ENCODE peak calls at places on chromosomes 13 and 19, in nine cellular contexts. E is mammary epithelial cell, L is transverse colon, M is adrenal gland, N is psoas muscle, J is left ventricle myocardium inferior, G is left lung, T is osteoblast, C is aorta. S is an unnamed sample. For H3K36me3, the result is how much of the 10 kb centered on the place peaks cover.

GRCh38 chr13:80382576-80382975 is 41.6 kb upstream of the SPRY2 start:
- DNase-seq in J (no peak), N (no peak), T (no peak), M (no peak), E (no peak), L (no peak), C (no peak), G (no peak), S (no peak)

GRCh38 chr19:2337329-2337707 is 8.8 kb downstream of the SPPL2B start:
- DNase-seq in E (no peak), M (peak), J (no peak), T (peak), G (peak), L (no peak), N (peak), C (no peak), S (no peak)

GRCh38 chr19:13838071-13838942 is 38.6 kb upstream of the NANOS3 start:
- DNase-seq in L (no peak), M (no peak), E (no peak), C (peak), N (no peak), T (peak), G (no peak), J (no peak), S (no peak)

GRCh38 chr13:112062619-112063308 is 4.2 kb upstream of the SOX1 start:
- DNase-seq in C (no peak), L (no peak), J (no peak), N (no peak), G (no peak), T (peak), E (no peak), M (no peak), S (no peak)

GRCh38 chr19:29667941-29668340 is 2.7 kb downstream of the PLEKHF1 start:
- DNase-seq in C (no peak), J (no peak), M (no peak), L (peak), N (no peak), G (no peak), E (no peak), T (no peak), S (no peak)

GRCh38 chr19:6740589-6741348 is 1.3 kb downstream of the TRIP10 start:
- DNase-seq in J (peak), L (peak), G (peak), N (peak), C (peak), E (peak), M (peak), T (peak), S (peak)

GRCh38 chr13:99282264-99283231 is 24.4 kb upstream of the GPR18 start:
- DNase-seq in G (no peak), T (peak), N (no peak), M (no peak), E (no peak), C (no peak), L (no peak), J (no peak), S (no peak)

GRCh38 chr19:4985551-4985991 is 16.7 kb downstream of the KDM4B start:
- DNase-seq in J (no peak), T (peak), G (no peak), C (peak), E (no peak), N (no peak), L (no peak), M (no peak), S (no peak)

GRCh38 chr19:5651361-5651760 is 28.5 kb downstream of the SAFB start:
- DNase-seq in L (no peak), C (no peak), N (no peak), T (no peak), E (no peak), M (peak), G (no peak), J (no peak), S (peak)

GRCh38 chr19:44303305-44303704 is 1.5 kb downstream of the ZNF235 start:
- DNase-seq in G (no peak), L (no peak), C (no peak), N (no peak), T (peak), J (no peak), E (no peak), M (no peak), S (no peak)

GRCh38 chr13:85638265-85638664 is 161.0 kb downstream of the SLITRK6 start:
- DNase-seq in J (no peak), T (no peak), G (peak), E (no peak), L (no peak), N (no peak), C (no peak), M (no peak), S (no peak)

GRCh38 chr19:49954092-49954825 is 6.7 kb downstream of the SIGLEC11 start:
- DNase-seq in N (no peak), M (peak), E (no peak), T (no peak), L (no peak), J (no peak), G (peak), C (peak), S (peak)

GRCh38 chr13:79450110-79450509 is 30.8 kb upstream of the NDFIP2 start:
- DNase-seq in T (no peak), L (no peak), J (no peak), C (no peak), E (no peak), N (no peak), M (no peak), G (no peak), S (no peak)

GRCh38 chr19:10104665-10105221 is 1.4 kb upstream of the PPAN start:
- DNase-seq in E (no peak), C (no peak), T (peak), L (peak), M (no peak), N (no peak), G (peak), J (no peak), S (no peak)

GRCh38 chr13:110193491-110193890 is 113.5 kb downstream of the COL4A1 start:
- DNase-seq in N (no peak), J (no peak), C (no peak), G (no peak), L (no peak), M (no peak), T (no peak), E (no peak), S (no peak)

GRCh38 chr19:29245221-29245620 is 32.3 kb upstream of the UQCRFS1 start:
- DNase-seq in J (no peak), N (no peak), C (no peak), T (no peak), M (peak), E (no peak), G (no peak), L (no peak), S (no peak)

GRCh38 chr19:28874742-28875141 is 338.2 kb downstream of the UQCRFS1 start:
- DNase-seq in L (no peak), G (no peak), T (no peak), M (no peak), E (no peak), C (no peak), J (no peak), N (no peak), S (no peak)

GRCh38 chr13:54705738-54706137 is 1677.1 kb downstream of the OLFM4 start:
- DNase-seq in T (no peak), G (no peak), C (no peak), N (no peak), L (no peak), M (no peak), E (no peak), J (no peak), S (no peak)

GRCh38 chr13:96573563-96573962 is 420.7 kb downstream of the OXGR1 start:
- DNase-seq in L (no peak), G (no peak), T (no peak), M (no peak), J (no peak), N (no peak), C (no peak), E (no peak), S (no peak)

GRCh38 chr19:827710-828321 is at the start of gene AZU1:
- DNase-seq in G (peak), J (no peak), T (no peak), C (peak), N (no peak), M (no peak), L (peak), E (no peak), S (no peak)

GRCh38 chr13:53137777-53138176 is 109.2 kb downstream of the OLFM4 start:
- DNase-seq in L (no peak), C (no peak), T (no peak), G (no peak), M (no peak), E (no peak), N (no peak), J (no peak), S (no peak)

GRCh38 chr19:48311384-48311783 is 14.0 kb upstream of the EMP3 start:
- DNase-seq in L (no peak), E (no peak), M (no peak), C (no peak), N (no peak), J (no peak), G (no peak), T (peak), S (no peak)

GRCh38 chr19:55284405-55285058 is 735 bp downstream of the BRSK1 start:
- DNase-seq in M (no peak), T (no peak), C (no peak), J (no peak), N (no peak), L (no peak), G (peak), E (no peak), S (no peak)

GRCh38 chr19:35224681-35225604 is 3.6 kb downstream of the FAM187B start:
- DNase-seq in C (no peak), L (peak), E (no peak), M (peak), N (no peak), J (no peak), T (peak), G (no peak), S (peak)

GRCh38 chr13:105817011-105817410 is 718.5 kb downstream of the EFNB2 start:
- DNase-seq in C (no peak), J (no peak), G (no peak), M (no peak), L (no peak), E (peak), T (no peak), N (no peak), S (no peak)

GRCh38 chr19:44592451-44592890 is 20.9 kb upstream of the IGSF23 start:
- DNase-seq in C (no peak), E (no peak), N (no peak), T (no peak), L (no peak), M (peak), G (no peak), J (no peak), S (no peak)

GRCh38 chr13:113897161-113897560 is 33.3 kb upstream of the GAS6 start:
- DNase-seq in M (no peak), L (no peak), T (peak), G (no peak), J (no peak), N (no peak), C (no peak), E (peak), S (no peak)

GRCh38 chr13:30466358-30466714 is 600 bp upstream of the HMGB1 start:
- DNase-seq in L (no peak), E (no peak), N (no peak), T (no peak), C (no peak), G (no peak), J (no peak), M (no peak), S (no peak)

GRCh38 chr19:6278740-6279619 is 795 bp downstream of the MLLT1 start:
- DNase-seq in J (no peak), E (no peak), N (no peak), L (no peak), C (no peak), T (peak), G (no peak), M (no peak), S (no peak)

GRCh38 chr19:38391911-38392464 is 3.5 kb downstream of the SPRED3 start:
- DNase-seq in N (no peak), C (no peak), L (no peak), M (no peak), J (no peak), T (peak), G (no peak), E (no peak), S (no peak)

GRCh38 chr19:56400485-56400884 is 3.6 kb upstream of the ZNF583 start:
- DNase-seq in C (no peak), N (no peak), M (no peak), E (no peak), G (no peak), T (no peak), J (no peak), L (no peak), S (no peak)

GRCh38 chr13:85828094-85828684 is 29.0 kb upstream of the SLITRK6 start:
- DNase-seq in L (no peak), N (no peak), C (no peak), M (no peak), J (no peak), G (no peak), E (no peak), T (no peak), S (no peak)

GRCh38 chr13:49810464-49810824 is 18.0 kb upstream of the KPNA3 start:
- DNase-seq in E (peak), C (no peak), T (no peak), G (no peak), J (no peak), M (no peak), L (no peak), N (no peak), S (no peak)

GRCh38 chr19:1725100-1726064 is 27.9 kb upstream of the ONECUT3 start:
- DNase-seq in C (no peak), N (peak), E (peak), G (peak), J (peak), T (peak), L (peak), M (peak), S (no peak)

GRCh38 chr19:38394488-38394887 is 6.0 kb downstream of the SPRED3 start:
- DNase-seq in T (peak), C (no peak), M (no peak), L (no peak), N (no peak), J (no peak), G (no peak), E (no peak), S (no peak)

GRCh38 chr19:16361254-16361653 is 36.6 kb downstream of the KLF2 start:
- DNase-seq in J (no peak), M (no peak), C (no peak), T (peak), L (no peak), G (no peak), N (no peak), E (no peak), S (no peak)

GRCh38 chr19:9487016-9487415 is 11.4 kb downstream of the ZNF560 start:
- DNase-seq in N (no peak), L (no peak), J (no peak), M (no peak), C (no peak), G (no peak), E (no peak), T (no peak), S (no peak)

GRCh38 chr19:44623626-44624025 is 10.3 kb downstream of the IGSF23 start:
- DNase-seq in N (no peak), J (no peak), L (no peak), G (no peak), E (no peak), M (no peak), T (no peak), C (peak), S (no peak)

DNA sequence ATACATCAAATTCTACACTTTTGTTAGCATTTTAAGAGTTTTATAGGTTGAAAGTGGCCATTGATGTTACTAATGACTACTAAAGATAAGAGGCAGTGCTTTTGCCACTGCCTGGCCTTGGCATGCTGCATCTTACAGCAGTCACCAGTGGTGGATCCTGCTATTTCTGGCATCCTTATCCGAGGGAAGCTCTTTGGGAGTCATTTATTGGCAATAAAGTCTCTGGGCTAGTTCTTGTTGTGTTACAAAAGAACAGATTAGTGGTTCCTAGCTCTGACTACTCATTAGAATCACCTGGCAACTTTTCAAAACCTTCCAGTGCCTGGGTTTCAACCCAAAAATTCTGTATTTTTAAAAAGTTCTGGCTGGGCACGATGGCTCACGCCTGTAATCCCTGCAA is 94.5 kb downstream of the ZMYM2 start:
- DNase-seq in N (no peak), E (no peak), J (no peak), L (no peak), T (peak), C (no peak), G (no peak), M (peak), S (no peak)
- H3K36me3 ChIP-seq in N (half or more), E (under half), J (under half), L (under half), T (under half), C (under half), G (under half), M (under half), S (half or more)

DNA sequence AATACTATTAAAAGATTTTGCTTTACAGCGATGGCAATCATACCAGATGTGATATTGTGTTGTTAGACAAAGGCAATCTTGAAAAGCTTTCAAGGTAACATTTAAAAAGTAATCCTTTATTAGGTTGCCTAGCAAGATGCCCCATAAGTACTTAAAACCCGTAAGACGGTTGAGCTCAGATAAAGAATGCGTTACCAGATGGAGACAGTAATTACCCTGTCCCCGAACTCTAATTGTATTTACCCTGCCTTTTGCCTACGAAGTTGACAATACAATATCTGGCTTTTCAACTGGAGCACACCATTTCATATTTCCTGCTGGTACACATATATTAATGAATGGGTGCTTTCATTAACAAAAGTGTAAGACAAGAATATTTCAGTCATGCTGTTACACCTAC is 64.0 kb downstream of the DCT start:
- DNase-seq in G (no peak), J (no peak), T (no peak), E (no peak), L (no peak), M (no peak), N (no peak), C (no peak), S (no peak)
- H3K36me3 ChIP-seq in G (under half), J (under half), T (under half), E (under half), L (under half), M (under half), N (under half), C (under half), S (under half)

DNA sequence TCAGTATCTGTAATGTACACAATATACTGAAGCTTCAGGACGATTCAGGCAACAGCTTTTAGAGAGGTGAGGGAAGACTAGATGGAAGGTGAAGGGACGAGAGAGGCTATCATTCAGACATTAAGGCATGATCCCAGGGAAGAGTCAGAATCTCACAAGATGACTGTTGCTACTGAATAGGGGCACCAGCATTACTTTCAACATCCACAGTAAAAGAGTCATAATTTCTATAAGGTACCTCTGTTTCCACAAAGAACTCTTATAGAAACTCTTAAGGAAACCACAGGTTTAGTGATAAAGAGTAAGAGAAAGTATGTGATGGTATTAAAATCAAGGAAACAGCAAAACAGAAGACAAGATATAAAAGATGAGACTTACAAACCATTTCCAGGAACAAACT is 23.0 kb downstream of the LCP1 start:
- DNase-seq in J (no peak), T (no peak), C (no peak), E (no peak), L (no peak), N (no peak), G (no peak), M (no peak), S (no peak)
- H3K36me3 ChIP-seq in J (under half), T (under half), C (under half), E (under half), L (under half), N (under half), G (under half), M (under half), S (under half)

DNA sequence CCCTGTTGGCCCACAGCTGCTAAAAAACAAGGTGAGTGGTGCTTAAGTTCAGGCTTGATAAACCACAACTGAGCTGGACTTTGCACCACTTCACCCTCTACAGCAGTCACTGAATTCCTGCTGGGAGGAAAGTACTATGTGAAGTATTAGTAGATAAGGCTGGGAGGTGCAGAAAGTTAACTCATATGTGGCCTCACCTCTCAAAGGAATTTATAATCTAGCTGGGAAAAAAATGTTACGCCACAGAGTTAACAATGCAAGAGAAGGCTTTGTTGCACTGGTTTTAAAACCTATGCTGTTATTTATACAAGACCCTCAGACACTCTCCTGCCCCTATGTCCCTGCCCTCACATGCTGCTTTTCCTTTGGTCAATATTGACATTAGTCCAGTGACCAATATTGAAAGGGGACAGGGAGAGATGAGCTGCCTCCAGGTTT is 60.9 kb downstream of the LIG4 start:
- DNase-seq in N (no peak), E (no peak), T (no peak), C (no peak), M (no peak), L (peak), J (no peak), G (no peak), S (no peak)
- H3K36me3 ChIP-seq in N (under half), E (under half), T (under half), C (under half), M (under half), L (under half), J (under half), G (under half), S (under half)

DNA sequence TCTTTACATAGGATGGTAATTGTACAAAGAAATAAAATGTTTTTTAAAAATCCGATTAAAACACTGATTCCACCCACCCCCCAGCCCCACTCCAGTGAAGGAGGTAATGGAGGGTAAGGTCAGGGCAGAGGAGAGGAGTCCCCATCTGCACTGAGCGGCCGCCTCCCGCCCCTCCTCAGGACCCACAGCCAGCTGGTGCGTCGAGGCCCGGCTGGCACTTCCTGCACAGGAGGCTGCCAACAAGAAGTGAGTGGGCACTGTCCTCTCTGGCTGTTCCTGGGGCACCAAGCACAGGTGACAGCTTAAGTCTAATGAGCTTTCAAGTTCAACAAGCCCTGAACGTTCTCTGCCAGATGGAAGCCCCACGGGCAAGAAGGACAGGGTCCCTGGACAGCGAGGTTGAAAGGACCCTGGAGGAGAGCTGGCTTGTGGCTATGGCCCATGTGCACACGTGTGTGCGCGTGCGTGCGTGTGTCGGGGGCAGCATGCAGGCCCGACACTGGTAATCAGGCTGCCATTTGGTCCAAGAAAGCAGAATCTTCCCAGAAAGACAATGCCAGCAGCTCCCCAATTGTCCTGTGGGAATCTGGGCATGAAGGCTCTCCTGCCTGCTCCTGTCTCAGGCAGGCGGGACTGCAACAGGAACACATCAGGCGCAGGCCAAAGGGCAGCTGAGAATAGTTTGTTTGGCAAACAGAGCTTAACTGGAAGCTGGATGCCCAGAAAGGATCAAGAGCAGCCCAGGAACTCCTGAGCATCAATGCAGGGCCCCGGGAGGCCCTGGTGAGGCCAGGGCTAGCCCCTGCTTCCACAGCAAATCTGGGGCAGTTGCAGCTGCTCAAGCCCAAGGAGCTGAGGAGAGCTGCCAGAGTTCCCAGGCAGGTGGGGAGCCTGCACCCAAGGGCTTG is 15.1 kb upstream of the EPHX3 start:
- DNase-seq in L (no peak), N (no peak), C (no peak), J (no peak), M (no peak), T (peak), E (no peak), G (no peak), S (no peak)
- H3K36me3 ChIP-seq in L (under half), N (under half), C (under half), J (under half), M (under half), T (under half), E (under half), G (under half), S (half or more)

GRCh38 chr13:76038920-76039716 is 403.0 kb downstream of the LMO7 start:
- DNase-seq in E (no peak), N (no peak), L (no peak), M (no peak), T (no peak), J (no peak), G (no peak), C (no peak), S (no peak)
- H3K36me3 ChIP-seq in E (under half), N (under half), L (under half), M (under half), T (under half), J (under half), G (under half), C (under half), S (under half)

S was measured in lower lobe of right lung.